ENCODE peak calls at places on chromosomes 13 and 19, in five cellular contexts. T is lung, H is fibroblast of villous mesenchyme, S is fibroblast of the aortic adventitia, X is GM23338. O is an unnamed sample.

GRCh38 chr13:80083516-80084085 is 257.3 kb downstream of the SPRY2 start:
- DNase-seq in T (no peak), H (peak; percentile 26), S (peak; percentile 73), X (no peak), O (no peak)

GRCh38 chr13:65638572-65639168 is 1591.5 kb downstream of the PCDH9 start:
- DNase-seq in T (no peak), H (peak; percentile 17), S (peak; percentile 78), X (peak; percentile 72), O (no peak)

GRCh38 chr13:101049166-101049850 is 367.0 kb downstream of the NALCN start:
- DNase-seq in T (no peak), H (no peak), S (peak; percentile 31), X (no peak), O (no peak)

GRCh38 chr19:23596872-23597271 is 90.1 kb downstream of the ZNF675 start:
- DNase-seq in T (no peak), H (no peak), S (no peak), X (no peak), O (no peak)

GRCh38 chr19:51830263-51830662 is 35.3 kb downstream of the FPR3 start:
- DNase-seq in T (no peak), H (peak; percentile 13), S (peak; percentile 14), X (no peak), O (no peak)

GRCh38 chr13:32212420-32212819 is 102.7 kb downstream of the ZAR1L start:
- DNase-seq in T (no peak), H (peak; percentile 88), S (peak; percentile 91), X (no peak), O (no peak)

GRCh38 chr13:79992111-79992510 is 348.8 kb downstream of the SPRY2 start:
- DNase-seq in T (no peak), H (no peak), S (peak; percentile 34), X (no peak), O (no peak)

GRCh38 chr13:102620512-102620911 is 23.7 kb downstream of the TPP2 start:
- DNase-seq in T (no peak), H (no peak), S (no peak), X (no peak), O (no peak)

GRCh38 chr19:900302-901111 is 7.2 kb downstream of the RNU6-9 start:
- DNase-seq in T (no peak), H (no peak), S (no peak), X (peak; percentile 77), O (no peak)

GRCh38 chr19:29526730-29527499 is 1.1 kb downstream of the VSTM2B start:
- DNase-seq in T (no peak), H (no peak), S (no peak), X (peak; percentile 57), O (no peak)

GRCh38 chr19:28607066-28607583 is 605.8 kb downstream of the UQCRFS1 start:
- DNase-seq in T (no peak), H (no peak), S (no peak), X (no peak), O (no peak)

GRCh38 chr19:36064829-36065228 is 10.1 kb downstream of the WDR62 start:
- DNase-seq in T (no peak), H (no peak), S (no peak), X (no peak), O (no peak)

GRCh38 chr19:42074513-42075363 is 1.2 kb upstream of the ZNF574 start:
- DNase-seq in T (no peak), H (no peak), S (no peak), X (peak; percentile 50), O (no peak)

GRCh38 chr13:75618308-75618707 is 17.8 kb upstream of the LMO7 start:
- DNase-seq in T (no peak), H (no peak), S (no peak), X (no peak), O (no peak)

GRCh38 chr13:44237276-44237767 is 136.3 kb upstream of the SERP2 start:
- DNase-seq in T (peak; percentile 60), H (peak; percentile 97), S (peak; percentile 96), X (no peak), O (no peak)

GRCh38 chr13:89763011-89763410 is 1584.5 kb upstream of the MIR17HG start:
- DNase-seq in T (no peak), H (no peak), S (no peak), X (no peak), O (no peak)

GRCh38 chr13:34657716-34658115 is 284.4 kb upstream of the NBEA start:
- DNase-seq in T (no peak), H (peak; percentile 42), S (no peak), X (no peak), O (no peak)

GRCh38 chr13:58043971-58044370 is 412.4 kb downstream of the PCDH17 start:
- DNase-seq in T (no peak), H (no peak), S (no peak), X (no peak), O (no peak)

GRCh38 chr19:1944088-1944915 is 3.3 kb downstream of the CSNK1G2 start:
- DNase-seq in T (no peak), H (no peak), S (no peak), X (no peak), O (no peak)

GRCh38 chr13:109655611-109656010 is 130.8 kb downstream of the IRS2 start:
- DNase-seq in T (no peak), H (no peak), S (no peak), X (no peak), O (no peak)

GRCh38 chr19:10988921-10989320 is 28.1 kb downstream of the SMARCA4 start:
- DNase-seq in T (no peak), H (no peak), S (no peak), X (no peak), O (no peak)

GRCh38 chr13:61766667-61767058 is 351.0 kb upstream of the PCDH20 start:
- DNase-seq in T (no peak), H (no peak), S (no peak), X (no peak), O (no peak)

GRCh38 chr19:40596608-40597328 is 4.4 kb upstream of the LTBP4 start:
- DNase-seq in T (peak; percentile 48), H (peak; percentile 49), S (peak; percentile 49), X (peak; percentile 80), O (no peak)

GRCh38 chr19:44640518-44640917 is 3.2 kb upstream of the PVR start:
- DNase-seq in T (no peak), H (peak; percentile 64), S (peak; percentile 70), X (no peak), O (no peak)

GRCh38 chr19:8180018-8180417 is 29.2 kb upstream of the CERS4 start:
- DNase-seq in T (no peak), H (no peak), S (no peak), X (no peak), O (peak; percentile 87)
- TF ChIP-seq CTCF in T (no peak), H (no peak), S (no peak), X (no peak), O (no peak)

GRCh38 chr19:5293607-5294089 is 47.0 kb downstream of the PTPRS start:
- DNase-seq in T (no peak), H (peak; percentile 41), S (peak; percentile 30), X (peak; percentile 84), O (no peak)
- H3K4me3 ChIP-seq in T (peak overlapping the region; percentile 15), H (peak overlapping the region; percentile 74), S (peak overlapping the region; percentile 76), X (peak overlapping the region; percentile 93), O (peak overlapping the region; percentile 45)

GRCh38 chr13:26132756-26133155 is 80.9 kb upstream of the SHISA2 start:
- DNase-seq in T (no peak), H (peak; percentile 22), S (peak; percentile 29), X (peak; percentile 46), O (peak; percentile 34)
- TF ChIP-seq CTCF in T (no peak), H (peak; percentile 39), S (peak; percentile 44), X (peak; percentile 41), O (peak; percentile 68)

DNA sequence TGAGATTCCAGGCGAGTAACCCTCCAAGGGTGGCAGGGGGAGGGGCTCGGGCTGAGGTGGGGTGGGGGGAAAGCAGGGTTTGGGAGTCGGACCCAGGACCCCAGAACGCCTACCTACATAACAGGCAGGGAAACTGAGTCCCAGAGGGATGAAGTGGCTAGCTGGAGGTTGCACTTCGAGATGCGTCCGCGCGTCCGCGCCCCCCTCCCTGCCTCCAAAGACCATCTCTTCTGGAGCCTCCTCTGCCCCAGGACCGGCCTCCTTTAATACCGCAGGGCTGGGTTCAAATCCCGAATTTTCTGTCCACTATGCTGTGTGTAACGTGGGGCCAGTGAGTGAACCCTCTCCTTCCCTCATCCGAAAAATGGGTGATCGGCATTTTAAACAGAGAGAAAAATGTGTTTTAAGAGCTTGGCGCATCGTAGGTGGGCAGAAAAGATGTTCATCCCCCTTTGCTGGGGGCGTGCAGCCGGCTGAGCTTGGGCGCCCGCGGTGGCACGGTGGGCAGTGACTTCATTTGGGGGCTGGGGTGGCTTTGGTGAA is 13.8 kb downstream of the TJP3 start:
- DNase-seq in T (no peak), H (no peak), S (no peak), X (no peak), O (no peak)
- H3K4me3 ChIP-seq in T (no peak overlapping the region), H (no peak overlapping the region), S (no peak overlapping the region), X (peak overlapping the region; percentile 83), O (peak overlapping the region; percentile 60)

GRCh38 chr19:49915271-49915670 is 13.7 kb upstream of the ATF5 start:
- DNase-seq in T (no peak), H (no peak), S (no peak), X (no peak), O (no peak)
- TF ChIP-seq CTCF in T (no peak), H (no peak), S (peak; percentile 27), X (peak; percentile 11), O (no peak)

GRCh38 chr19:7926727-7927604 is 1.0 kb upstream of the CTXN1 start:
- DNase-seq in T (no peak), H (no peak), S (no peak), X (no peak), O (no peak)

GRCh38 chr19:7930765-7931164 is 4.8 kb upstream of the CTXN1 start:
- DNase-seq in T (no peak), H (no peak), S (no peak), X (no peak), O (no peak)

GRCh38 chr19:7927605-7928333 is 1.8 kb upstream of the CTXN1 start:
- DNase-seq in T (no peak), H (no peak), S (no peak), X (no peak), O (no peak)

GRCh38 chr19:7928334-7928706 is 2.4 kb upstream of the CTXN1 start:
- DNase-seq in T (no peak), H (no peak), S (peak; percentile 32), X (no peak), O (no peak)

DNA sequence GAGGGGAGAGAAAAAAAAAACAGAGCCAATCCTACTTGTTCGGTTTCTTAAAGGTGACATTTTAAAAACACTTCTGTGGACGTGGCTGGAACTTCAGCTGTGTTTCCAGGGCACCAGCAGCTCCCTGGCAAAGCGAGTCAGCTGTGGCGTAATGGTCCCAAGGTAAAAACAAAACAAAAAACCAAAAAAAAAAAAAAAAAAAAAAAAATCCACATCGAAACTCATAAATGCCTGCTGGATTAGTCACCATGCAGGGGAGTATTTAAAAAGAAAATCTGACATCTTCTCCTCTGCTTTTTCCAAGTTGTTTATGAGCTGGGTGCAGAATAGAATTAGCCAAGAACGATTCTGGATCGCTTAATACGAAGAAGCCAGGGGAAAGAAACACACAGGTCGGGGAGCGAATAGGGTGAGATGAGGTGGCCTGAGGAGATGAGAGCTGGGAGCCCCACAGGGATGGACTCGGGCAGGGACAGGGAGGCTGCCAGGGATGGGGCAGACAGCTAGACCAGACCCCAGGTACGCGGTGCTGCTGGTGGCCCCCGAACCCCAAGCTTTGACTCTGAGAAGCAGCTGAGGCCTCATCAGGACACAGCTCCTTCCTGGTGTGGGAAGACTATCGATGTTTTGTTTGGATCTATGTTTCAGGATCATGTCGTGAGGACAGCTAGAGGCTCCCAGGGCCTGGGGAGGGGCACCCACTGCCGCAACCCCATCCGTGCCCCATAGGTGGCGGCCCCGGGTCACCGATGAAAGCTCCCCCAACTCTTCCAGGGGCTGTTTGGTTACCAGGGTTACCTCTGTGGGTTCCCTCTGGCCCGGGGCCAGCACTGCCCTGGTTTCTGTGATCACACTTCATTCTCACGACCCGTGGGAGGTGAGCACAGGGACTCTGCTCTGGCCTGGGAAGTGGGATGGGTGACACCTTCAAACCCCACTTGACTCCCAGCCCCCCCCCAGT is 3.1 kb upstream of the CTXN1 start:
- DNase-seq in T (no peak), H (peak; percentile 93), S (peak; percentile 94), X (peak; percentile 89), O (no peak)
- H3K4me3 ChIP-seq in T (no peak overlapping the region), H (peak overlapping the region; percentile 27), S (peak overlapping the region; percentile 44), X (no peak overlapping the region), O (no peak overlapping the region)

O was measured in LNCaP clone FGC.